ENCODE peak calls at places on chromosomes 2 and 18, in four cellular contexts. Y is adrenal gland, R is cardiac muscle cell, Z is ascending aorta. V is an unnamed sample.

GRCh38 chr2:17879137-17879912 is 858 bp downstream of the KCNS3 start:
- DNase-seq in Y (peak; percentile 64), R (peak; percentile 77), Z (no peak), V (no peak)

GRCh38 chr2:122748552-122749011 is 993.1 kb downstream of the TSN start:
- DNase-seq in R (no peak), Y (no peak), Z (no peak), V (no peak)

GRCh38 chr2:26559044-26559405 is 81.1 kb upstream of the OTOF start:
- DNase-seq in Y (no peak), Z (no peak), R (no peak), V (no peak)

GRCh38 chr2:38634684-38635083 is 31.2 kb upstream of the GALM start:
- DNase-seq in R (no peak), Z (no peak), Y (no peak), V (no peak)

GRCh38 chr2:162092656-162093556 is 18.9 kb upstream of the DPP4 start:
- DNase-seq in Y (peak; percentile 48), Z (no peak), R (no peak), V (no peak)

GRCh38 chr18:79600596-79600995 is 79.0 kb upstream of the CTDP1 start:
- DNase-seq in Z (no peak), R (no peak), Y (no peak), V (no peak)

GRCh38 chr2:211449819-211450218 is 893.4 kb downstream of the CPS1 start:
- DNase-seq in Z (no peak), Y (no peak), R (no peak), V (no peak)

GRCh38 chr2:74725287-74725686 is 71.2 kb downstream of the SEMA4F start:
- DNase-seq in Y (no peak), Z (no peak), R (no peak), V (no peak)

GRCh38 chr2:121237336-121237979 is 47.5 kb downstream of the TFCP2L1 start:
- DNase-seq in Z (no peak), R (no peak), Y (no peak), V (no peak)

GRCh38 chr18:54102123-54102522 is 122.3 kb downstream of the MBD2 start:
- DNase-seq in Y (no peak), R (no peak), Z (no peak), V (no peak)

GRCh38 chr2:200592414-200593075 is 6.7 kb downstream of the AOX1 start:
- DNase-seq in Z (no peak), R (peak; percentile 58), Y (no peak), V (no peak)

GRCh38 chr2:135820003-135820618 is 16.9 kb downstream of the LCT start:
- DNase-seq in Y (no peak), R (no peak), Z (no peak), V (peak; percentile 94)

GRCh38 chr2:8536686-8537571 is 144.9 kb upstream of the ID2 start:
- DNase-seq in Y (peak; percentile 83), R (no peak), Z (no peak), V (no peak)

GRCh38 chr2:220226076-220226475 is 598.6 kb downstream of the SLC4A3 start:
- DNase-seq in Y (no peak), Z (no peak), R (no peak), V (no peak)

GRCh38 chr2:119422521-119422920 is 9.1 kb upstream of the TMEM37 start:
- DNase-seq in Z (no peak), R (no peak), Y (no peak), V (no peak)

GRCh38 chr2:221517362-221518121 is 54.6 kb downstream of the EPHA4 start:
- DNase-seq in R (no peak), Y (peak; percentile 8), Z (no peak), V (peak; percentile 45)

GRCh38 chr2:108604196-108604595 is 69.9 kb downstream of the LIMS1 start:
- DNase-seq in Y (no peak), R (no peak), Z (no peak), V (no peak)

GRCh38 chr18:24797987-24798386 is 337.6 kb downstream of the HRH4 start:
- DNase-seq in R (no peak), Y (no peak), Z (no peak), V (no peak)

GRCh38 chr2:223055836-223056235 is 3.8 kb downstream of the KCNE4 start:
- DNase-seq in R (no peak), Y (no peak), Z (no peak), V (no peak)

GRCh38 chr2:41933585-41934322 is 114.1 kb upstream of the PKDCC start:
- DNase-seq in R (no peak), Z (no peak), Y (peak; percentile 79), V (no peak)

GRCh38 chr2:219444566-219445091 is 10.0 kb downstream of the SPEG start:
- DNase-seq in Y (no peak), Z (no peak), R (no peak), V (no peak)

GRCh38 chr2:29878898-29879297 is 42.5 kb downstream of the ALK start:
- DNase-seq in R (no peak), Z (no peak), Y (no peak), V (no peak)

GRCh38 chr2:38483773-38484501 is 106.9 kb upstream of the ATL2 start:
- DNase-seq in Z (no peak), Y (peak; percentile 72), R (no peak), V (no peak)

GRCh38 chr2:27422958-27423357 is 5.5 kb upstream of the NRBP1 start:
- DNase-seq in R (no peak), Y (no peak), Z (no peak), V (no peak)

GRCh38 chr2:233414777-233415570 is 60.7 kb downstream of the DGKD start:
- DNase-seq in R (no peak), Y (peak; percentile 73), Z (no peak), V (no peak)
- H3K4me1 ChIP-seq in R (peaks cover 19% of the 10 kb centered on the region), Y (peaks cover 45% of the 10 kb centered on the region), Z (peaks cover 22% of the 10 kb centered on the region), V (peaks cover 64% of the 10 kb centered on the region)

GRCh38 chr18:9915291-9916066 is 1.7 kb downstream of the VAPA start:
- DNase-seq in Y (no peak), Z (no peak), R (no peak), V (no peak)
- H3K27ac ChIP-seq in Y (peak overlapping the region; percentile 100), Z (peak overlapping the region; percentile 100), R (peak overlapping the region; percentile 95), V (peak overlapping the region; percentile 94)

DNA sequence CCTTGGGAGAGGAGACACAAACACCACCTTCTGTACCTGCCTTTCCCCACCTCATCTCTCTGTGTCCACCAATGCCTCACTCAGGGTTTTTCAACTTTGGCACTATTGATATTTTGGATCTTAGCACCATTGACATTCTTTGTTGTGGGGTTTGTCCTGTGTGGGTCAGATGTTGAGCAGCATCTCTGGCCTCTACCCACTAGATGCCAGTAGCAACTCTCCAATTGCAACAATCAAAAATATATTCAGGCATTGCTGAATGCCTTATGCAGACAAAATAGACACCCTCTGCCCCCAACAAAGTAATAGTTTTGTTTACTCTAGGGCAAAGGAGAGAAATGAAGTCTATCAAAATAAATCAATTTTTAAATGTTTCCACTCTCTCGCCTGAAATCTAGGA is 1384.3 kb upstream of the NXPH2 start:
- DNase-seq in Z (no peak), Y (no peak), R (no peak), V (no peak)
- H3K36me3 ChIP-seq in Z (no peaks in the 10 kb centered on the region), Y (no peaks in the 10 kb centered on the region), R (no peaks in the 10 kb centered on the region), V (no peaks in the 10 kb centered on the region)

GRCh38 chr2:217944923-217945322 is 57.9 kb downstream of the TNS1 start:
- DNase-seq in Z (peak; percentile 5), R (no peak), Y (no peak), V (no peak)
- H3K4me1 ChIP-seq in Z (peaks cover 4% of the 10 kb centered on the region), R (peaks cover 35% of the 10 kb centered on the region), Y (peaks cover 79% of the 10 kb centered on the region), V (no peaks in the 10 kb centered on the region)

GRCh38 chr2:13533524-13533922 is 816.8 kb downstream of the TRIB2 start:
- DNase-seq in Y (no peak), Z (no peak), R (no peak), V (no peak)
- H3K27ac ChIP-seq in Y (no peak overlapping the region), Z (no peak overlapping the region), R (no peak overlapping the region), V (no peak overlapping the region)

GRCh38 chr2:36477744-36478143 is 120.2 kb downstream of the FEZ2 start:
- DNase-seq in Z (no peak), Y (no peak), R (no peak), V (no peak)
- H3K36me3 ChIP-seq in Z (peaks cover 37% of the 10 kb centered on the region), Y (peaks cover 9% of the 10 kb centered on the region), R (no peaks in the 10 kb centered on the region), V (no peaks in the 10 kb centered on the region)

GRCh38 chr2:105371810-105372209 is 27.0 kb downstream of the FHL2 start:
- DNase-seq in Y (no peak), R (no peak), Z (no peak), V (no peak)
- H3K4me1 ChIP-seq in Y (peaks cover 31% of the 10 kb centered on the region), R (peaks cover 31% of the 10 kb centered on the region), Z (peaks cover 2% of the 10 kb centered on the region), V (peaks cover 22% of the 10 kb centered on the region)

GRCh38 chr2:237485304-237485703 is 1.7 kb upstream of the MLPH start:
- DNase-seq in Y (no peak), R (no peak), Z (no peak), V (no peak)

GRCh38 chr2:237486819-237487448 is at the start of gene MLPH:
- DNase-seq in Z (no peak), R (peak; percentile 48), Y (no peak), V (no peak)

GRCh38 chr2:237487496-237487895 is 445 bp downstream of the MLPH start:
- DNase-seq in R (no peak), Z (no peak), Y (no peak), V (no peak)

GRCh38 chr2:237486334-237486818 is 675 bp upstream of the MLPH start:
- DNase-seq in Z (no peak), Y (no peak), R (no peak), V (no peak)

DNA sequence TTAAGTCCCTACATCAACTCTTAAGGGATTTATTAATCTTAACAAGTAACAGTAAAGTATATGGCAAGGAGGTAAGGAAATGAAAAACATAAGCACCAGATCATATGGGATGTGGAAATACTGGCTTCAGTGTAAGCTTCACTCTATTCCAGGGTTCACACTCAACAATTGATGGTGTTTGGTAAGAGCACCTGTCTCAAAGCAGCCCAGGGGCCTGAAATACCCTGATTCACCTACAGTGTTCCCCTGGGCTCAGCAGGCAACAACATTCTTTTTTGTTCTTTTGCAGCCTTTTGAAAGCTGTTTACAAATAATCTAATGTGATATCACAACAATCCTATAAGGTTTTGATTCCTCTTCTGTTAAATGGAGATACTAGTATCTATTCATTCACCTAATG is 1.2 kb upstream of the MLPH start:
- DNase-seq in Y (no peak), Z (no peak), R (no peak), V (no peak)
- H3K27ac ChIP-seq in Y (no peak overlapping the region), Z (no peak overlapping the region), R (no peak overlapping the region), V (no peak overlapping the region)

V was measured in CD4-positive, CD25-positive, alpha-beta regulatory T cell.